ENCODE peak calls at places on chromosomes 3 and 15, in seven cellular contexts. Z is upper lobe of right lung, D is tibial nerve, V is aorta, N is small intestine, E is cardiac muscle cell, S is heart left ventricle. A is an unnamed sample.
A peak's percentile ranks its signal among the peaks of the same experiment; 100 is the strongest.

GRCh38 chr3:159189994-159190669 is 388.3 kb downstream of the MFSD1 start:
- DNase-seq in Z (no peak), D (no peak), V (no peak), N (no peak), E (no peak), S (no peak), A (no peak)

GRCh38 chr3:123096701-123097100 is 29.9 kb downstream of the PDIA5 start:
- DNase-seq in Z (no peak), D (no peak), V (peak; percentile 74), N (no peak), E (no peak), S (peak; percentile 70), A (no peak)

GRCh38 chr3:47512416-47513124 is 942 bp downstream of the ELP6 start:
- DNase-seq in Z (peak; percentile 70), D (no peak), V (peak; percentile 51), N (peak; percentile 27), E (peak; percentile 45), S (peak; percentile 37), A (peak; percentile 47)

GRCh38 chr15:77144492-77145070 is 73.7 kb upstream of the TSPAN3 start:
- DNase-seq in Z (no peak), D (no peak), V (no peak), N (no peak), E (no peak), S (no peak), A (peak; percentile 96)

GRCh38 chr3:153277029-153277428 is 115.0 kb downstream of the RAP2B start:
- DNase-seq in Z (no peak), D (no peak), V (no peak), N (no peak), E (no peak), S (no peak), A (no peak)

GRCh38 chr3:110562621-110563020 is 509.0 kb upstream of the NECTIN3 start:
- DNase-seq in Z (no peak), D (no peak), V (no peak), N (no peak), E (no peak), S (no peak), A (no peak)

GRCh38 chr3:48500656-48501055 is 3.3 kb downstream of the SHISA5 start:
- DNase-seq in Z (no peak), D (no peak), V (no peak), N (no peak), E (no peak), S (no peak), A (no peak)

GRCh38 chr3:177744873-177745646 is 547.8 kb upstream of the TBL1XR1 start:
- DNase-seq in Z (peak; percentile 66), D (no peak), V (no peak), N (no peak), E (no peak), S (no peak), A (no peak)

GRCh38 chr3:12138044-12138443 is 20.7 kb downstream of the TIMP4 start:
- DNase-seq in Z (no peak), D (no peak), V (no peak), N (peak; percentile 54), E (no peak), S (no peak), A (peak; percentile 3)

GRCh38 chr15:92034227-92034626 is 180.7 kb downstream of the SLCO3A1 start:
- DNase-seq in Z (no peak), D (no peak), V (no peak), N (no peak), E (no peak), S (no peak), A (no peak)

GRCh38 chr3:13103416-13104058 is 30.3 kb upstream of the IQSEC1 start:
- DNase-seq in Z (no peak), D (peak; percentile 1), V (no peak), N (no peak), E (no peak), S (no peak), A (no peak)

GRCh38 chr15:62083168-62084154 is 16.7 kb downstream of the C2CD4A start:
- DNase-seq in Z (no peak), D (no peak), V (no peak), N (peak; percentile 54), E (no peak), S (no peak), A (no peak)

GRCh38 chr15:98071786-98072185 is 111.3 kb downstream of the ARRDC4 start:
- DNase-seq in Z (no peak), D (no peak), V (no peak), N (no peak), E (no peak), S (no peak), A (no peak)

GRCh38 chr15:41577863-41578735 is 19.1 kb downstream of the TYRO3 start:
- DNase-seq in Z (no peak), D (no peak), V (no peak), N (no peak), E (no peak), S (no peak), A (no peak)

GRCh38 chr3:127754411-127755304 is 67.7 kb downstream of the MGLL start:
- DNase-seq in Z (no peak), D (no peak), V (no peak), N (no peak), E (no peak), S (no peak), A (no peak)

GRCh38 chr15:100332721-100333120 is 9.1 kb downstream of the ADAMTS17 start:
- DNase-seq in Z (no peak), D (no peak), V (no peak), N (no peak), E (no peak), S (no peak), A (no peak)

GRCh38 chr15:48437178-48437577 is 105.9 kb downstream of the DUT start:
- DNase-seq in Z (no peak), D (no peak), V (no peak), N (no peak), E (no peak), S (no peak), A (no peak)

GRCh38 chr3:127073931-127074820 is 91.3 kb downstream of the PLXNA1 start:
- DNase-seq in Z (no peak), D (no peak), V (no peak), N (no peak), E (no peak), S (no peak), A (no peak)

GRCh38 chr15:33358303-33358702 is 47.5 kb downstream of the RYR3 start:
- DNase-seq in Z (no peak), D (no peak), V (no peak), N (no peak), E (no peak), S (no peak), A (no peak)

GRCh38 chr15:75928680-75929608 is 25.3 kb downstream of the FBXO22 start:
- DNase-seq in Z (no peak), D (no peak), V (no peak), N (peak; percentile 18), E (peak; percentile 76), S (no peak), A (no peak)

DNA sequence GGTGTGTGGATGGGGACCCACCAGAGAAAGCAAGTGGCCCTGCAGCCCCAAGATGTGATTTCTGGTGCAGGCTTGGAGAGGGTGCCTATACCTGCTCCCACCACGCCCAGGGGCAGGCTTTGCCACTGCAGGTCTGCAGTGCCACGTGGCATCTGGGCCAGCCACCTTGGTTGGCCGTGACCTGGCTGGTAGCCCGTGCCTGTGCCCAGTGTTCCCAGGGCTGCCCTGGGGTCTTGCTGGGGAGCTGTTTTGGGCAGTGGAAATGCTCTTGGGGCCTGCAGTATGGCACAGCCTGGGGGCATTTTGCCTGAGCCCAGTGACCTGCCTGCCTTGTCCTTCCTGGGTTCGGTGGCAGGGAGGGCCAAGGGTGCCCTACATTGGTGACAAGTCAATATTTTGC is 203.4 kb downstream of the UBE3A start:
- DNase-seq in Z (no peak), D (no peak), V (no peak), N (no peak), E (no peak), S (no peak), A (no peak)
- H3K9me3 ChIP-seq in Z (no peaks in the 10 kb centered on the region), D (peaks cover 98% of the 10 kb centered on the region), V (no peaks in the 10 kb centered on the region), N (peaks cover 6% of the 10 kb centered on the region), E (no peaks in the 10 kb centered on the region), S (no peaks in the 10 kb centered on the region), A (no peaks in the 10 kb centered on the region)

GRCh38 chr3:141746962-141747361 is 8.9 kb downstream of the RNF7 start:
- DNase-seq in Z (no peak), D (no peak), V (no peak), N (no peak), E (no peak), S (no peak), A (peak; percentile 52)
- H3K4me3 ChIP-seq in Z (no peak overlapping the region), D (no peak overlapping the region), V (no peak overlapping the region), N (no peak overlapping the region), E (no peak overlapping the region), S (no peak overlapping the region), A (no peak overlapping the region)

DNA sequence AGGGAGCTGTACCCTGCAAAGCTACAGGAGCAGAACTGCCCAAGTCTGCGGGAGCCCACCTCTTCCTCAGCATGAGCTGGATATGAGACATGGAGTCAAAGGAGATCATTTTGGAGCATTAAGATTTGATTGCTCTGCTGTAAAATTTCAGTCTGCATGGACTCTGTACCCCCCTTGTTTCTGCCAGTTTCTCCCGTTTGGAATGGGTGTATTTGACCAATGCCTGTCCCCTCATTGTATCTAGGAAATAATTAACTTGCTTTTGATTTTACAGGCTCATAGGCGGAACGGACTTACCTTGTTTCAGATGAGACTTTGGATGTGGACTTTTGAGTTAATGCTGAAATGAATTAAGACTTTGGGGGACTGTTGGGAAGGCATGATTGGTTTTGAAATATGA is 18.3 kb downstream of the RNF13 start:
- DNase-seq in Z (no peak), D (no peak), V (no peak), N (no peak), E (no peak), S (no peak), A (no peak)
- H3K9me3 ChIP-seq in Z (peaks cover 9% of the 10 kb centered on the region), D (peaks cover 39% of the 10 kb centered on the region), V (no peaks in the 10 kb centered on the region), N (no peaks in the 10 kb centered on the region), E (peaks cover 3% of the 10 kb centered on the region), S (no peaks in the 10 kb centered on the region), A (peaks cover 25% of the 10 kb centered on the region)

GRCh38 chr3:22371592-22372291 is 620.7 kb upstream of the ZNF385D start:
- DNase-seq in Z (peak; percentile 53), D (no peak), V (no peak), N (no peak), E (no peak), S (no peak), A (no peak)
- H3K4me3 ChIP-seq in Z (peak overlapping the region; percentile 36), D (peak overlapping the region; percentile 1), V (no peak overlapping the region), N (no peak overlapping the region), E (peak overlapping the region; percentile 28), S (peak overlapping the region; percentile 38), A (no peak overlapping the region)

DNA sequence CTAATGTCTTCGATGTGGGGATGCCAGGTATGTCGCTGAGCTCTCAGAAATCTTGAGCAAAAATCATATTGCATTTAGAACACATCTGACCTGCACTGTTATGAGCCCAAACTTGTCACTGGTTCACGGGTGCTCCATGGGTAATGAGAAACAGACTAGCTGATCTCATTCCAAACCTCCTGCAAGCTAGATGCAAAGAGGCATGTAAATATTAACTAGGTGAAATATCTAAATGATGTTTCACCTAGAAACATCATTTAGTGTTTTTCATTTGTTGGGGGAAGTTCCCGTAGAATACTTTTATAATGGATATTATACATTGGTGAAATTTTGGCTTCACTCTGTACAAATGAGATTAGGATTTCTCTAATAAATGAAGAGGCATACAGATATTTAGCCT is 549.3 kb downstream of the OCA2 start:
- DNase-seq in Z (no peak), D (no peak), V (no peak), N (no peak), E (no peak), S (no peak), A (no peak)
- H3K9me3 ChIP-seq in Z (no peaks in the 10 kb centered on the region), D (no peaks in the 10 kb centered on the region), V (no peaks in the 10 kb centered on the region), N (no peaks in the 10 kb centered on the region), E (no peaks in the 10 kb centered on the region), S (no peaks in the 10 kb centered on the region), A (no peaks in the 10 kb centered on the region)

A was measured in SJSA1.